ENCODE peak calls at places on chromosomes 5 and 9, in five cellular contexts. V is HepG2, Z is tibial nerve, W is ovary, P is sigmoid colon. G is an unnamed sample.
A peak's percentile ranks its signal among the peaks of the same experiment; 100 is the strongest.

GRCh38 chr9:129021091-129021490 is 7.0 kb downstream of the SH3GLB2 start:
- DNase-seq in W (no peak), Z (no peak), P (no peak), V (no peak), G (no peak)

GRCh38 chr5:17154211-17154996 is 63.0 kb upstream of the BASP1 start:
- DNase-seq in P (no peak), W (no peak), Z (no peak), V (no peak), G (no peak)

GRCh38 chr5:139543423-139543991 is 17.6 kb upstream of the UBE2D2 start:
- DNase-seq in Z (no peak), V (no peak), W (no peak), P (peak; percentile 69), G (peak; percentile 80)

GRCh38 chr5:52784741-52785140 is 3.0 kb upstream of the ITGA1 start:
- DNase-seq in W (no peak), V (no peak), Z (no peak), P (no peak), G (no peak)

GRCh38 chr9:131995382-131995781 is 84.3 kb downstream of the MED27 start:
- DNase-seq in Z (no peak), W (no peak), P (no peak), V (no peak), G (no peak)

GRCh38 chr5:90000351-90000750 is 409.2 kb downstream of the CETN3 start:
- DNase-seq in V (no peak), Z (no peak), W (no peak), P (no peak), G (no peak)

GRCh38 chr9:129895376-129896268 is 60.4 kb downstream of the USP20 start:
- DNase-seq in V (no peak), Z (no peak), W (no peak), P (no peak), G (no peak)

GRCh38 chr9:130932220-130933069 is 6.6 kb downstream of the FIBCD1 start:
- DNase-seq in V (no peak), P (no peak), Z (no peak), W (peak; percentile 12), G (no peak)

GRCh38 chr5:15366676-15367391 is 133.1 kb upstream of the FBXL7 start:
- DNase-seq in W (no peak), P (no peak), Z (no peak), V (no peak), G (no peak)

GRCh38 chr9:127780126-127780885 is 1.8 kb upstream of the SH2D3C start:
- DNase-seq in V (peak; percentile 25), Z (no peak), P (no peak), W (no peak), G (no peak)

GRCh38 chr5:103031607-103032006 is 88.3 kb downstream of the GIN1 start:
- DNase-seq in Z (no peak), W (no peak), V (no peak), P (no peak), G (no peak)

GRCh38 chr5:10542151-10542550 is 21.7 kb upstream of the ANKRD33B start:
- DNase-seq in P (no peak), W (no peak), V (no peak), Z (no peak), G (no peak)

GRCh38 chr5:88236866-88237642 is 31.6 kb downstream of the TMEM161B start:
- DNase-seq in Z (no peak), P (no peak), V (no peak), W (no peak), G (no peak)

GRCh38 chr5:172147857-172148256 is 40.2 kb downstream of the STK10 start:
- DNase-seq in V (no peak), Z (no peak), W (no peak), P (no peak), G (no peak)

GRCh38 chr9:82882744-82883143 is 180.2 kb downstream of the RASEF start:
- DNase-seq in Z (no peak), V (no peak), W (no peak), P (no peak), G (no peak)

GRCh38 chr5:146395233-146395632 is 51.9 kb upstream of the TCERG1 start:
- DNase-seq in W (no peak), V (no peak), P (no peak), Z (no peak), G (no peak)

GRCh38 chr5:107705390-107706014 is 34.8 kb upstream of the EFNA5 start:
- DNase-seq in Z (no peak), W (no peak), P (no peak), V (no peak), G (no peak)

GRCh38 chr5:156432830-156433105 is 105.8 kb downstream of the SGCD start:
- DNase-seq in P (no peak), V (no peak), W (no peak), Z (no peak), G (no peak)

GRCh38 chr5:3197699-3198098 is 397.9 kb upstream of the IRX1 start:
- DNase-seq in P (no peak), W (no peak), V (no peak), Z (no peak), G (no peak)

GRCh38 chr5:122182491-122182921 is 53.2 kb downstream of the ZNF474 start:
- DNase-seq in P (peak; percentile 74), Z (no peak), W (peak; percentile 28), V (no peak), G (peak; percentile 52)

GRCh38 chr9:96008502-96009222 is 133.2 kb downstream of the ERCC6L2 start:
- DNase-seq in P (no peak), Z (no peak), W (no peak), V (no peak), G (no peak)

GRCh38 chr5:143014017-143014651 is 244.0 kb downstream of the ARHGAP26 start:
- DNase-seq in Z (no peak), W (no peak), V (no peak), P (no peak), G (peak; percentile 52)

GRCh38 chr5:141866111-141866510 is 12.1 kb downstream of the PCDH1 start:
- DNase-seq in Z (no peak), W (no peak), V (peak; percentile 59), P (peak; percentile 76), G (peak; percentile 90)

GRCh38 chr5:80093796-80094195 is 58.6 kb downstream of the THBS4 start:
- DNase-seq in V (peak; percentile 91), P (no peak), W (no peak), Z (no peak), G (peak; percentile 29)

GRCh38 chr5:57358796-57359592 is 123.6 kb downstream of the ACTBL2 start:
- DNase-seq in V (no peak), Z (no peak), W (no peak), P (no peak), G (no peak)

GRCh38 chr5:139593716-139594319 is 32.7 kb downstream of the UBE2D2 start:
- DNase-seq in Z (no peak), W (no peak), V (no peak), P (no peak), G (no peak)

GRCh38 chr5:147576646-147577535 is 67.0 kb upstream of the DPYSL3 start:
- DNase-seq in Z (peak; percentile 63), V (no peak), W (peak; percentile 81), P (peak; percentile 72), G (no peak)

GRCh38 chr5:173705512-173705825 is 89.0 kb upstream of the BOD1 start:
- DNase-seq in W (no peak), V (no peak), Z (no peak), P (no peak), G (no peak)

GRCh38 chr5:107431998-107432397 is 238.7 kb downstream of the EFNA5 start:
- DNase-seq in Z (no peak), W (no peak), P (no peak), V (no peak), G (no peak)

GRCh38 chr5:120150770-120151169 is 313.3 kb upstream of the PRR16 start:
- DNase-seq in V (no peak), Z (no peak), P (no peak), W (no peak), G (no peak)

GRCh38 chr5:129049116-129049515 is 45.4 kb upstream of the ISOC1 start:
- DNase-seq in P (no peak), V (no peak), W (no peak), Z (no peak), G (no peak)

GRCh38 chr5:61020415-61020814 is 75.4 kb downstream of the NDUFAF2 start:
- DNase-seq in W (no peak), Z (no peak), P (no peak), V (peak; percentile 5), G (peak; percentile 40)

GRCh38 chr9:108645520-108645919 is 210.3 kb downstream of the ACTL7B start:
- DNase-seq in Z (no peak), W (no peak), V (no peak), P (no peak), G (no peak)

GRCh38 chr5:145981612-145982571 is 45.5 kb downstream of the SH3RF2 start:
- DNase-seq in W (no peak), Z (no peak), P (no peak), V (peak; percentile 79), G (no peak)

GRCh38 chr5:8363133-8363532 is 494.2 kb downstream of the MTRR start:
- DNase-seq in W (no peak), P (no peak), V (no peak), Z (no peak), G (no peak)

DNA sequence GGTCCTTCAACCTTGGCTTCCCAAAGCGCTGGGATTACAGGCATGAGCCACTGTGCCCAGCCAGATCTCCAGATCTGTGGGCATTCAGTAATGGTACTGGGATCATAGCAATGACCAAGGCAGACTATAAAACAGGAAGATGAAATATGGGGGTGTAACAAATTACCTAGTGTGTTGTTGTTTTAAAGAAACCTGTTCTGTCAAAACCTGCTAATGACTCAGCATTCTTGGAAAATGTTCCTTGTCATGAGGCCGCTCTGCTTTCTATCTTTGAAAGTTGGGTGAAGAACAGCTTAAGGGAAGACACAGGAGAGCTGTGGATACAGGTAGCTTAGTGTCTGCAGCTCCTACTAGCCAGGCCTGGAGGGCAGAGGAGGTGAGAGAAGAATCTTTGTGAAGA is 19.4 kb downstream of the TARS1 start:
- DNase-seq in V (no peak), P (no peak), W (no peak), Z (no peak), G (no peak)
- TF ChIP-seq EP300 in V (no peak), P (no peak), W (no peak), Z (no peak), G (no peak)

GRCh38 chr5:132425009-132425937 is 55.8 kb downstream of the SLC22A5 start:
- DNase-seq in P (peak; percentile 59), V (no peak), Z (no peak), W (no peak), G (no peak)
- TF ChIP-seq EP300 in P (no peak), V (no peak), Z (no peak), W (no peak), G (no peak)

GRCh38 chr9:28805197-28805596 is 1231.9 kb upstream of the C9orf72 start:
- DNase-seq in Z (no peak), P (no peak), W (no peak), V (no peak), G (no peak)

GRCh38 chr9:28799876-28800275 is 1226.6 kb upstream of the C9orf72 start:
- DNase-seq in Z (no peak), W (no peak), V (no peak), P (no peak), G (no peak)

GRCh38 chr9:28801144-28801799 is 1228.0 kb upstream of the C9orf72 start:
- DNase-seq in P (no peak), Z (no peak), V (no peak), W (no peak), G (no peak)
- TF ChIP-seq EP300 in P (no peak), Z (no peak), V (no peak), W (no peak), G (no peak)

DNA sequence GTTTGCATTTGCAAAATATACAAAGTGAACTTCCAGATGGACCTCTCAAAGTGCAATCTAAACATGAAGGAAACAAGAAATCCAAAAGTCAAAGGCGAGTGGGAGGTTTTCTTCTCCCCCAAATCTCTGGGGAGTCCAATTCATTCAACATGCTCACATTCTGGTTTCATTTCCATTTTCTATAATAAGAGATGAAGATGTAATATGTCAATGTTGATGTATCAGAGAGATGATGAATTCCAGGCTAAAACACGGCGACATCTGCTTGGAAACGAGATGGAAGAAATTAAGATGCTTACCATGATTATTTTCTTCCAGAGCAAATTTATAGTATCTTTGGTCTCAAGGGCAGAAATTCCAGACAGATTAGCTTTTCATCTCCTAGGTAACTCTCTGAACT is 287.8 kb downstream of the SEC61B start:
- DNase-seq in W (no peak), P (no peak), V (no peak), Z (no peak), G (no peak)
- TF ChIP-seq EP300 in W (no peak), P (no peak), V (no peak), Z (no peak), G (no peak)